ENCODE peak calls at places on chromosomes 13 and 19, in nine cellular contexts. R, P, F, D, K, E, N, M and O are unnamed samples.

GRCh38 chr13:79457948-79458347 is 23.0 kb upstream of the NDFIP2 start:
- DNase-seq in R (no peak), P (no peak), F (no peak), D (no peak), K (peak), E (peak), N (no peak), M (peak), O (no peak)

GRCh38 chr13:75217949-75218348 is 264.0 kb downstream of the TBC1D4 start:
- DNase-seq in R (no peak), P (no peak), F (no peak), D (no peak), K (no peak), E (no peak), N (no peak), M (peak), O (no peak)

GRCh38 chr13:43303040-43303729 is 279.8 kb downstream of the DNAJC15 start:
- DNase-seq in R (no peak), P (peak), F (no peak), D (no peak), K (peak), E (peak), N (no peak), M (peak), O (no peak)

GRCh38 chr19:13169769-13170168 is 19.6 kb downstream of the IER2 start:
- DNase-seq in R (no peak), P (no peak), F (no peak), D (no peak), K (no peak), E (no peak), N (no peak), M (peak), O (no peak)

GRCh38 chr19:17579523-17580244 is 24.2 kb downstream of the COLGALT1 start:
- DNase-seq in R (no peak), P (peak), F (no peak), D (peak), K (peak), E (peak), N (peak), M (peak), O (peak)

GRCh38 chr13:53198017-53198416 is 169.4 kb downstream of the OLFM4 start:
- DNase-seq in R (no peak), P (no peak), F (no peak), D (no peak), K (no peak), E (no peak), N (no peak), M (no peak), O (no peak)

GRCh38 chr19:5154129-5154798 is 185.4 kb downstream of the KDM4B start:
- DNase-seq in R (peak), P (peak), F (no peak), D (no peak), K (peak), E (peak), N (no peak), M (no peak), O (no peak)

GRCh38 chr13:44212633-44213387 is 160.8 kb upstream of the SERP2 start:
- DNase-seq in R (no peak), P (no peak), F (no peak), D (no peak), K (no peak), E (no peak), N (no peak), M (peak), O (no peak)

GRCh38 chr19:53912653-53913052 is 3.6 kb downstream of the CACNG7 start:
- DNase-seq in R (no peak), P (no peak), F (no peak), D (no peak), K (peak), E (peak), N (no peak), M (no peak), O (no peak)

GRCh38 chr19:48618278-48618915 is 581 bp downstream of the RPL18 start:
- DNase-seq in R (no peak), P (no peak), F (no peak), D (no peak), K (no peak), E (no peak), N (no peak), M (no peak), O (no peak)

GRCh38 chr19:13839193-13839937 is 37.6 kb upstream of the NANOS3 start:
- DNase-seq in R (peak), P (no peak), F (peak), D (no peak), K (peak), E (peak), N (peak), M (peak), O (peak)

GRCh38 chr19:31553112-31553843 is 204.0 kb upstream of the TSHZ3 start:
- DNase-seq in R (no peak), P (no peak), F (no peak), D (no peak), K (no peak), E (no peak), N (no peak), M (no peak), O (no peak)

GRCh38 chr13:21546372-21546771 is 57.6 kb downstream of the MICU2 start:
- DNase-seq in R (no peak), P (no peak), F (no peak), D (no peak), K (peak), E (no peak), N (no peak), M (no peak), O (no peak)

GRCh38 chr19:4583961-4584669 is 24.6 kb upstream of the SEMA6B start:
- DNase-seq in R (no peak), P (peak), F (no peak), D (no peak), K (peak), E (peak), N (no peak), M (peak), O (no peak)

GRCh38 chr19:1057185-1057857 is 9.6 kb upstream of the ARHGAP45 start:
- DNase-seq in R (peak), P (no peak), F (no peak), D (no peak), K (peak), E (no peak), N (no peak), M (peak), O (no peak)

GRCh38 chr19:44757735-44758505 is 9.4 kb downstream of the BCL3 start:
- DNase-seq in R (no peak), P (peak), F (no peak), D (no peak), K (no peak), E (no peak), N (peak), M (peak), O (no peak)
- TF ChIP-seq CTCF in R (no peak), P (no peak), F (no peak), D (no peak), K (no peak), E (no peak), N (peak), M (no peak), O (no peak)

DNA sequence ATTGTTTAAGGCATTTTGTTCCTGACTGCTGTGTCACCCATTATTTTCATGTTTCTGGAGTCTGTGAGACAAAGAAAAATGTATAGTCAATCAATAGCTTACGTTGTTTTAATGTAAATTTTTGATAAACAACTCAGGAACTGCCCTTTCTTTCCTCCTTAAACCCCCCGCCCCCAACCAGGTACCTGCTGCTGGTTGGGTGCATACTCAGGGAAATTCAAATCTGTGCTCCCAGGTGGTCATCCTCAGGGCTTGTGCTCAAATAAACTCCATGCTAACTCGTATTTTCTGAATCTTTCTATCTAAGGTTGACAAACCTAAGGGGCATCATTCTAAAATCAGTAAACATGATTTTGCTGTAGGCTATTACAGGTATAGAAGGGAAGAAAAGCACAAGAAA is 4.1 kb upstream of the CDC16 start:
- DNase-seq in R (no peak), P (no peak), F (no peak), D (no peak), K (no peak), E (no peak), N (no peak), M (no peak), O (no peak)
- TF ChIP-seq CTCF in R (no peak), P (no peak), F (no peak), D (no peak), K (no peak), E (no peak), N (no peak), M (no peak), O (no peak)

GRCh38 chr19:33685541-33685940 is 63.8 kb downstream of the CHST8 start:
- DNase-seq in R (no peak), P (no peak), F (no peak), D (no peak), K (no peak), E (no peak), N (no peak), M (no peak), O (peak)
- TF ChIP-seq CTCF in R (no peak), P (no peak), F (no peak), D (no peak), K (no peak), E (no peak), N (no peak), M (no peak), O (no peak)

GRCh38 chr13:74134226-74134776 is at the start of gene KLF12:
- DNase-seq in R (peak), P (peak), F (peak), D (no peak), K (peak), E (peak), N (peak), M (peak), O (peak)

GRCh38 chr13:74133657-74134201 is 475 bp downstream of the KLF12 start:
- DNase-seq in R (peak), P (peak), F (peak), D (no peak), K (peak), E (peak), N (peak), M (peak), O (no peak)

GRCh38 chr13:74134777-74135305 is 637 bp upstream of the KLF12 start:
- DNase-seq in R (peak), P (peak), F (peak), D (no peak), K (no peak), E (peak), N (peak), M (no peak), O (no peak)

GRCh38 chr13:74135306-74136088 is 1.3 kb upstream of the KLF12 start:
- DNase-seq in R (peak), P (peak), F (peak), D (no peak), K (peak), E (peak), N (peak), M (peak), O (no peak)

DNA sequence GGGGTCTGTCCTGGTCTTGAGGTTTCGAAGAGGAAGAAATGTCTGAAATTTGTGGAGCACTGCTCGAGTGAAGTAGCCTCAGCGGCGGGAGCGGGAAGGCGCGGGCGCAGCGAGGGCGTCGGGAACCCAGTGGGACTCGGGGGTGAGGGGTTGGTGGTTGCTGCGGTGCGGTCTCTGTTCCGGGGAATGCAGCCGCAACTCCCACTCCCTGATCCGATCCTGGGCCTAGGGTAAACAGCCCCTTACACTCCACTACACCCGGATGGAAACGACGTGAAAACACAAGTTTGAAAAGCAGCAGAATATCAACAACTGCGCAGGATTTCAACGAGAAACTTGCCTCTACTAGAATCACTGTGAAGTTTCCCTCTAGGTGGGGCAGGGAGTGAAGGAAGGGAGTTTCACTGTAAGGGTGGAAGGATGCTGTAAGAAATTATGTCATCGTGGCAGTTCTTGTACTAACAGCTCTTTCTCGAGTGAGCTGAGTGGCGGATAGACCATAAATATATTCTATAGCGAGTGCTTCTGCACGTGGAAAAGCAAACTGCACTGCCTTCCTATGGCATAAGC is 2.0 kb upstream of the KLF12 start:
- DNase-seq in R (peak), P (peak), F (peak), D (no peak), K (no peak), E (peak), N (no peak), M (peak), O (no peak)
- TF ChIP-seq CTCF in R (no peak), P (peak), F (no peak), D (no peak), K (no peak), E (no peak), N (no peak), M (no peak), O (no peak)

GRCh38 chr19:33767898-33768413 is 28.7 kb upstream of the KCTD15 start:
- DNase-seq in R (no peak), P (peak), F (no peak), D (no peak), K (peak), E (peak), N (no peak), M (peak), O (no peak)
- TF ChIP-seq CTCF in R (no peak), P (peak), F (no peak), D (no peak), K (peak), E (no peak), N (no peak), M (no peak), O (no peak)

GRCh38 chr13:84460989-84461388 is 578.7 kb upstream of the SLITRK1 start:
- DNase-seq in R (no peak), P (no peak), F (no peak), D (no peak), K (no peak), E (no peak), N (no peak), M (no peak), O (no peak)

DNA sequence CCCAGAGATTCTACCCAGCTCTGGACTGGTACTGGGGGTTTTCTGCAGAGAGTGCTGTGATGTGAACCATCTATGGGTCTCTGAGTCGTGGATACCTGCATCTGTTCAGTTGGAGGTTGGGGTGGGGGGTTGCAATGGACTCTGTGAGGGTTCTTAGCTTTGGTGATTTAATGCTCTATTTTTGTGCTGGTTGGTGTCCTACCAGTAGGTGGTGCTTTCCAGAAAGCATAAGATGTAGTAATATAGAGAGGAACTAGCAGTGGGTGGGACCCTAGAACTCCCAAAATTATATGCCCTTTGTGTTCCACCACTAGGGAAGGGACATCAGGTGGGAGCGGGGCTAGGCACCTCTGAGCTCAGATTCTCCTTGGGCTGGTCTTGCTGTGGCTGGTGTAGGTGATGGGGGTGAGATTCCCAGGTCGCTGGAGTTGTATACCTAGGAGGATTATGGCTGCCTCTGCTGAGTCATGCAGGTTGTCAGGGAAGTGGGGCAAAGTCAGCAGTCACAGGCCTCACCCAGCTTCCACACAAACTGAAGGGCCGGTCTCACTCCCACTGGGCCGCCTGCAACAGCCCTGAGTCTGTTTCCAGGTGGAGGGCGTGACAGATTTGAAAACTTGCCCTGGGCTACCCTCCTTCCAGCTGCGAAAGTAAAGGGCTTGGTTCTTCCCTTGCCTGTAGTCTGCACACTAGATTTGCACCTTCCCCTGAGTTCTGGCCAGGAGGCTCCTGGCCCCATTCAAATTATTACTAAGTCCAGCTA is 573.0 kb upstream of the SLITRK1 start:
- DNase-seq in R (no peak), P (no peak), F (no peak), D (no peak), K (peak), E (no peak), N (no peak), M (no peak), O (no peak)
- TF ChIP-seq CTCF in R (no peak), P (peak), F (no peak), D (no peak), K (peak), E (no peak), N (no peak), M (no peak), O (no peak)

GRCh38 chr19:16247353-16248182 is 49.9 kb downstream of the AP1M1 start:
- DNase-seq in R (peak), P (peak), F (peak), D (peak), K (peak), E (peak), N (peak), M (peak), O (peak)
- TF ChIP-seq CTCF in R (peak), P (peak), F (peak), D (peak), K (peak), E (peak), N (peak), M (peak), O (peak)

GRCh38 chr19:39038098-39038497 is 5.7 kb upstream of the FBXO27 start:
- DNase-seq in R (no peak), P (peak), F (no peak), D (no peak), K (peak), E (peak), N (no peak), M (peak), O (no peak)
- TF ChIP-seq CTCF in R (no peak), P (no peak), F (no peak), D (no peak), K (no peak), E (no peak), N (no peak), M (no peak), O (no peak)

DNA sequence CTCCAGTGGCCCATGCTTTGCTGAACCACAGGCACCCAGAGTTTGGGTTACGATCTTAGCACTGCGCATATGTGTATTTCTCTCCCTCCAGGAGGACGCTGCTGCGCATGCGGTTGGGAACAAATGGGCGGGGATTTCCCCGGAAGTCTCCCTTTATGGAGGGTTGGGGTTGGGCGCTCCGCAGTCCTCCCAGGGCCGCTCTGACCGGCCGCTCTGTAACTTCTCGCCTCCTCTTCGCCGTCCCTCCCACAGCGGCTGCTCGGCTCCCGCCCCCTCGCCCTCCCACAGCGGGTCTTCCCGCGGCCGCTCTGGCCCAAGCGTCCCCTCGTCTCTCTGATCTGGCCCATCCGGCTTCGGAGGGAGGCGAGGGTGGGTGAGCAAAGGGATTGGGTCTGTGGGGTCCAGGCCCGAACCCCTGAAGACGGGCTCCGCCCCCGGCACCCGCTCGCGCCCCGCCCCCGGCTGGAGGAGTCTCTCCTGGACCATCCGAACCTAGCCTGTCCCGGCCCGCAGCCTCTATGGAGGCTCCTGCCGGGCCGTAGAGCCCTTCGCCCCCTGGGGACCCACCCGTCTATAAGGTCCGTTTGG is at the start of gene MEGF8:
- DNase-seq in R (peak), P (peak), F (peak), D (peak), K (peak), E (peak), N (peak), M (peak), O (peak)
- TF ChIP-seq CTCF in R (no peak), P (peak), F (no peak), D (peak), K (peak), E (no peak), N (peak), M (no peak), O (no peak)

GRCh38 chr19:23098988-23099387 is 17.8 kb upstream of the ZNF730 start:
- DNase-seq in R (no peak), P (no peak), F (no peak), D (no peak), K (no peak), E (no peak), N (no peak), M (peak), O (no peak)

GRCh38 chr19:23095406-23095805 is 21.4 kb upstream of the ZNF730 start:
- DNase-seq in R (no peak), P (no peak), F (no peak), D (no peak), K (no peak), E (no peak), N (no peak), M (no peak), O (no peak)

GRCh38 chr19:23098286-23098685 is 18.5 kb upstream of the ZNF730 start:
- DNase-seq in R (no peak), P (no peak), F (no peak), D (no peak), K (no peak), E (no peak), N (no peak), M (no peak), O (no peak)

GRCh38 chr19:23093832-23094231 is 23.0 kb upstream of the ZNF730 start:
- DNase-seq in R (no peak), P (no peak), F (no peak), D (no peak), K (peak), E (no peak), N (no peak), M (no peak), O (no peak)
- TF ChIP-seq CTCF in R (no peak), P (no peak), F (no peak), D (no peak), K (peak), E (no peak), N (no peak), M (no peak), O (no peak)